ENCODE peak calls at places on chromosome 5, in nine cellular contexts. R is NB4, Q is A549, C is body of pancreas, Z is breast epithelium, G is heart left ventricle, L is suprapubic skin, W is uterus, J is endothelial cell of umbilical vein. U is an unnamed sample.

GRCh38 chr5:110872200-110872599 is 133.4 kb downstream of the SLC25A46 start:
- DNase-seq in W (no peak), Z (no peak), Q (no peak), C (no peak), R (no peak), L (no peak), G (no peak), J (no peak), U (no peak)

GRCh38 chr5:29561564-29561963 is 1631.9 kb upstream of the CDH6 start:
- DNase-seq in J (no peak), Q (no peak), L (no peak), Z (no peak), C (no peak), W (no peak), R (no peak), G (no peak), U (no peak)

GRCh38 chr5:1443991-1444360 is 1.3 kb downstream of the SLC6A3 start:
- DNase-seq in L (no peak), J (no peak), Z (no peak), R (no peak), Q (no peak), G (no peak), C (no peak), W (no peak), U (no peak)

GRCh38 chr5:68817696-68818695 is 275.8 kb upstream of the SLC30A5 start:
- DNase-seq in G (no peak), R (no peak), C (no peak), J (no peak), W (no peak), L (no peak), Q (no peak), Z (peak; percentile 24), U (no peak)

GRCh38 chr5:149735066-149735465 is 5.0 kb downstream of the PPARGC1B start:
- DNase-seq in R (peak; percentile 71), C (no peak), J (peak; percentile 51), G (peak; percentile 56), L (no peak), W (no peak), Z (no peak), Q (no peak), U (no peak)

GRCh38 chr5:143826909-143827514 is 15.1 kb downstream of the HMHB1 start:
- DNase-seq in G (no peak), R (no peak), L (no peak), J (peak; percentile 15), Z (no peak), Q (peak; percentile 12), W (no peak), C (no peak), U (no peak)

GRCh38 chr5:90621848-90622247 is 63.3 kb downstream of the ADGRV1 start:
- DNase-seq in W (no peak), J (no peak), Z (no peak), R (no peak), Q (no peak), C (no peak), G (no peak), L (no peak), U (no peak)

GRCh38 chr5:146894763-146895521 is 16.4 kb upstream of the PPP2R2B start:
- DNase-seq in C (no peak), R (no peak), G (no peak), J (no peak), W (no peak), L (no peak), Q (no peak), Z (no peak), U (no peak)

GRCh38 chr5:131209506-131210191 is 38.9 kb downstream of the LYRM7 start:
- DNase-seq in Z (no peak), R (peak; percentile 95), L (no peak), C (peak; percentile 13), W (no peak), Q (no peak), G (no peak), J (no peak), U (no peak)

GRCh38 chr5:133869675-133869978 is 98.8 kb downstream of the C5orf15 start:
- DNase-seq in Q (no peak), C (peak; percentile 41), Z (no peak), R (no peak), L (no peak), W (no peak), G (peak; percentile 69), J (no peak), U (peak; percentile 28)

GRCh38 chr5:62460578-62460983 is 48.0 kb downstream of the IPO11 start:
- DNase-seq in W (no peak), G (no peak), J (peak; percentile 67), L (no peak), Z (no peak), Q (peak; percentile 17), C (no peak), R (peak; percentile 63), U (no peak)

GRCh38 chr5:80754900-80755299 is 100.1 kb upstream of the DHFR start:
- DNase-seq in C (no peak), G (peak; percentile 26), J (no peak), W (no peak), R (peak; percentile 70), L (no peak), Z (no peak), Q (no peak), U (peak; percentile 33)

GRCh38 chr5:151733727-151734408 is 24.6 kb downstream of the ATOX1 start:
- DNase-seq in L (no peak), W (no peak), G (no peak), R (no peak), C (no peak), J (no peak), Q (no peak), Z (no peak), U (no peak)

GRCh38 chr5:140690941-140691924 is at the start of the genes HARS1 and HARS2:
- DNase-seq in L (peak; percentile 95), Q (peak; percentile 98), Z (peak; percentile 80), R (peak; percentile 96), W (peak; percentile 88), G (peak; percentile 92), C (peak; percentile 91), J (peak; percentile 94), U (peak; percentile 72)
- TF ChIP-seq POLR2A in L (peak; percentile 51), Q (peak; percentile 93), Z (peak; percentile 59), R (peak; percentile 88), W (peak; percentile 29), G (no peak), C (peak; percentile 26), J (peak; percentile 90), U (no peak)

DNA sequence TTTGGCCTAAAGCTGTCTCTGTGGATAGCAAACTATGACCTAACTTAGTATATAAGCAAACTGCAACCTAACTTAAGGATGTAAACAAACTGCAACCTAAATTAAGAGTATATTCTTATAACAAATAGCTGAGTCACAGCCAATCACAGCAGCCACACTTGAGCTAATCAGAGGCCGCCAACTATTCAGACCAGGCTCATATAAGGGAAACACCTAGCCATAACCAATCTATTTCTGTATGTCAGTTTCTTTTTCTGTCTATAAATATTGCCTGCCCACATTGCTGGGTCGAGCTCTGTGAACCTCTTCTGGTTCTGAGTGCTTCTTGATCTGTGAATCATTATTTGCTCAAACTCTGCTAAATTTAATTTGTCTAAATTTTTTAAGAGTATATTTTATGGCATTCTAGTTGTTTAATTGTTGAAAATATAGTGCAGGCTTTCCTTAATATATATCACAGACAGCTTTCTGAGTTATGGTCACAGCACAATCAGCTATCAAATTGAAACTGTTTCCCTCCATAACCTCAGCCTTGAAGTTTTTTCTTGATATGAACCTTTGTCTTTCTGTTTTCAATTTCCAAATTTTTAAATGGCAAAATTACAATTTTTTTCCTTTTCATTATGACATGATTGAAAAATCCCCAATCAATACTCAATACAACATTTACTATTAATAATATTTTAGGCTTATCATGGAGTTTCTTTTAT is 327.1 kb upstream of the NUDT12 start:
- DNase-seq in J (no peak), C (no peak), R (no peak), W (no peak), G (no peak), Z (no peak), L (no peak), Q (no peak), U (no peak)
- TF ChIP-seq POLR2A in J (no peak), C (no peak), R (no peak), W (no peak), G (no peak), Z (no peak), L (no peak), Q (no peak), U (no peak)

DNA sequence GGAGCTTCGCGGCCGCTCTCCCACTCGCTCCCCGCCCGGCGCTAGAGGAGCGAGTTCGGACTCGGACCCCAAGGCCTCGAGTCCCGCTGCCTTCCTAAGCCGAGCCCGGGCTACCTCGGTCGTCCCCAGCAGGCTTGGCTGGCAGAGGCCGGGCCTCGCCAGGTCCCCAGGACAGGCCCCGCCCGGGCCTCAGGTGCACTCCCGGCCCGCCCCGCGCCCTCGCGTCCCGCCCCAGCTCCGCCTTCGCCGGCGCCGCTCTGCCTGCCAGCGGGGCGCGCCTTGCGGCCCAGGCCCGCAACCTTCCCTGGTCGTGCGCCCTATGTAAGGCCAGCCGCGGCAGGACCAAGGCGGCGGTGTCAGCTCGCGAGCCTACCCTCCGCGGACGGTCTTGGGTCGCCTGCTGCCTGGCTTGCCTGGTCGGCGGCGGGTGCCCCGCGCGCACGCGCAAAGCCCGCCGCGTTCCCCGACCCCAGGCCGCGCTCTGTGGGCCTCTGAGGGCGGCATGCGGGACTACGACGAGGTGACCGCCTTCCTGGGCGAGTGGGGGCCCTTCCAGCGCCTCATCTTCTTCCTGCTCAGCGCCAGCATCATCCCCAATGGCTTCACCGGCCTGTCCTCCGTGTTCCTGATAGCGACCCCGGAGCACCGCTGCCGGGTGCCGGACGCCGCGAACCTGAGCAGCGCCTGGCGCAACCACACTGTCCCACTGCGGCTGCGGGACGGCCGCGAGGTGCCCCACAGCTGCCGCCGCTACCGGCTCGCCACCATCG is at the start of gene SLC22A5:
- DNase-seq in G (peak; percentile 75), Q (peak; percentile 62), R (peak; percentile 85), C (peak; percentile 91), Z (peak; percentile 64), W (peak; percentile 63), L (no peak), J (peak; percentile 70), U (peak; percentile 46)
- TF ChIP-seq POLR2A in G (no peak), Q (peak; percentile 65), R (peak; percentile 28), C (peak; percentile 86), Z (no peak), W (no peak), L (peak; percentile 51), J (peak; percentile 28), U (no peak)

GRCh38 chr5:124906339-124907097 is 160.1 kb upstream of the ZNF608 start:
- DNase-seq in Z (peak; percentile 81), R (peak; percentile 71), L (peak; percentile 71), J (peak; percentile 89), C (peak; percentile 81), G (peak; percentile 81), Q (no peak), W (peak; percentile 80), U (peak; percentile 37)

GRCh38 chr5:124901081-124901480 is 154.6 kb upstream of the ZNF608 start:
- DNase-seq in Q (no peak), J (no peak), R (no peak), L (no peak), W (no peak), C (no peak), G (no peak), Z (no peak), U (no peak)

GRCh38 chr5:124905256-124905655 is 158.8 kb upstream of the ZNF608 start:
- DNase-seq in W (no peak), C (no peak), Z (no peak), L (no peak), G (no peak), Q (no peak), J (no peak), R (no peak), U (no peak)

GRCh38 chr5:124905756-124906155 is 159.3 kb upstream of the ZNF608 start:
- DNase-seq in J (no peak), R (no peak), G (no peak), Q (no peak), Z (no peak), L (no peak), C (no peak), W (no peak), U (no peak)

GRCh38 chr5:124902097-124902821 is 155.8 kb upstream of the ZNF608 start:
- DNase-seq in L (no peak), C (peak; percentile 49), Z (no peak), R (peak; percentile 77), Q (no peak), G (no peak), J (peak; percentile 30), W (no peak), U (no peak)
- TF ChIP-seq POLR2A in L (no peak), C (no peak), Z (no peak), R (no peak), Q (no peak), G (no peak), J (no peak), W (no peak), U (no peak)

U was measured in tibial nerve.